ENCODE peak calls at places on chromosomes 2 and 18, in five cellular contexts. One of them, this sample, is unnamed.
A peak's percentile ranks its signal among the peaks of the same experiment; 100 is the strongest.

GRCh38 chr2:101474752-101475384 is at the start of gene RFX8:
- DNase-seq in IMR-90: peak; percentile 95
- DNase-seq in fibroblast of lung: peak; percentile 95
- DNase-seq in neural progenitor cell: no peak
- DNase-seq in hepatocyte: peak; percentile 19
- DNase-seq in this sample: no peak

GRCh38 chr18:78831603-78832002 is 148.0 kb upstream of the SALL3 start:
- DNase-seq in fibroblast of lung: no peak
- DNase-seq in neural progenitor cell: no peak
- DNase-seq in hepatocyte: no peak
- DNase-seq in IMR-90: no peak
- DNase-seq in this sample: no peak

GRCh38 chr2:85584354-85584856 is at the start of gene VAMP5:
- DNase-seq in neural progenitor cell: peak; percentile 49
- DNase-seq in IMR-90: no peak
- DNase-seq in hepatocyte: peak; percentile 80
- DNase-seq in fibroblast of lung: peak; percentile 32
- DNase-seq in this sample: no peak

GRCh38 chr2:6926071-6926732 is 9.0 kb downstream of the RNF144A start:
- DNase-seq in IMR-90: no peak
- DNase-seq in neural progenitor cell: no peak
- DNase-seq in hepatocyte: no peak
- DNase-seq in fibroblast of lung: no peak
- DNase-seq in this sample: no peak

GRCh38 chr2:188984126-188984525 is 10.0 kb downstream of the COL3A1 start:
- DNase-seq in hepatocyte: no peak
- DNase-seq in fibroblast of lung: peak; percentile 66
- DNase-seq in IMR-90: peak; percentile 71
- DNase-seq in neural progenitor cell: no peak
- DNase-seq in this sample: no peak

GRCh38 chr18:12463191-12463590 is 55.5 kb downstream of the PRELID3A start:
- DNase-seq in hepatocyte: no peak
- DNase-seq in fibroblast of lung: no peak
- DNase-seq in IMR-90: no peak
- DNase-seq in neural progenitor cell: no peak
- DNase-seq in this sample: no peak

GRCh38 chr2:26570083-26570430 is 71.1 kb downstream of the CIB4 start:
- DNase-seq in fibroblast of lung: no peak
- DNase-seq in IMR-90: no peak
- DNase-seq in neural progenitor cell: no peak
- DNase-seq in hepatocyte: no peak
- DNase-seq in this sample: no peak

GRCh38 chr2:179746982-179747381 is 114.4 kb downstream of the ZNF385B start:
- DNase-seq in IMR-90: peak; percentile 7
- DNase-seq in neural progenitor cell: no peak
- DNase-seq in fibroblast of lung: no peak
- DNase-seq in hepatocyte: peak; percentile 4
- DNase-seq in this sample: no peak

GRCh38 chr2:205946226-205946625 is 139.7 kb downstream of the INO80D start:
- DNase-seq in hepatocyte: no peak
- DNase-seq in fibroblast of lung: no peak
- DNase-seq in IMR-90: no peak
- DNase-seq in neural progenitor cell: no peak
- DNase-seq in this sample: no peak

GRCh38 chr2:116891191-116891590 is 923.3 kb upstream of the DDX18 start:
- DNase-seq in neural progenitor cell: no peak
- DNase-seq in hepatocyte: no peak
- DNase-seq in fibroblast of lung: no peak
- DNase-seq in IMR-90: no peak
- DNase-seq in this sample: no peak

GRCh38 chr2:69677914-69678313 is 34.4 kb upstream of the AAK1 start:
- DNase-seq in neural progenitor cell: no peak
- DNase-seq in IMR-90: no peak
- DNase-seq in hepatocyte: no peak
- DNase-seq in fibroblast of lung: no peak
- DNase-seq in this sample: no peak

GRCh38 chr2:54331095-54331835 is 75.2 kb upstream of the TSPYL6 start:
- DNase-seq in neural progenitor cell: no peak
- DNase-seq in fibroblast of lung: no peak
- DNase-seq in hepatocyte: no peak
- DNase-seq in IMR-90: no peak
- DNase-seq in this sample: no peak

GRCh38 chr2:939936-940620 is 10.6 kb upstream of the SNTG2 start:
- DNase-seq in fibroblast of lung: no peak
- DNase-seq in IMR-90: no peak
- DNase-seq in hepatocyte: no peak
- DNase-seq in neural progenitor cell: no peak
- DNase-seq in this sample: no peak

GRCh38 chr2:56464066-56464465 is 280.3 kb downstream of the CCDC85A start:
- DNase-seq in fibroblast of lung: no peak
- DNase-seq in neural progenitor cell: no peak
- DNase-seq in hepatocyte: no peak
- DNase-seq in IMR-90: no peak
- DNase-seq in this sample: no peak

GRCh38 chr2:75525434-75526308 is 35.1 kb downstream of the EVA1A start:
- DNase-seq in hepatocyte: no peak
- DNase-seq in fibroblast of lung: peak; percentile 61
- DNase-seq in neural progenitor cell: no peak
- DNase-seq in IMR-90: peak; percentile 40
- DNase-seq in this sample: no peak

GRCh38 chr2:43802135-43802534 is 28.3 kb downstream of the DYNC2LI1 start:
- DNase-seq in hepatocyte: no peak
- DNase-seq in IMR-90: no peak
- DNase-seq in neural progenitor cell: no peak
- DNase-seq in fibroblast of lung: no peak
- DNase-seq in this sample: no peak

GRCh38 chr2:85234879-85235278 is 92.9 kb downstream of the TGOLN2 start:
- DNase-seq in fibroblast of lung: no peak
- DNase-seq in neural progenitor cell: peak; percentile 96
- DNase-seq in IMR-90: no peak
- DNase-seq in hepatocyte: no peak
- DNase-seq in this sample: no peak

GRCh38 chr2:24409700-24410556 is 49.6 kb upstream of the ITSN2 start:
- DNase-seq in IMR-90: peak; percentile 74
- DNase-seq in hepatocyte: peak; percentile 78
- DNase-seq in neural progenitor cell: peak; percentile 81
- DNase-seq in fibroblast of lung: peak; percentile 61
- DNase-seq in this sample: no peak

GRCh38 chr2:141038341-141038740 is 1092.5 kb downstream of the LRP1B start:
- DNase-seq in neural progenitor cell: no peak
- DNase-seq in fibroblast of lung: no peak
- DNase-seq in IMR-90: no peak
- DNase-seq in hepatocyte: no peak
- DNase-seq in this sample: no peak

GRCh38 chr2:104919127-104919526 is 65.2 kb downstream of the POU3F3 start:
- DNase-seq in hepatocyte: peak; percentile 59
- DNase-seq in neural progenitor cell: no peak
- DNase-seq in fibroblast of lung: peak; percentile 2
- DNase-seq in IMR-90: no peak
- DNase-seq in this sample: no peak

GRCh38 chr2:12402440-12403139 is 314.1 kb upstream of the TRIB2 start:
- DNase-seq in hepatocyte: no peak
- DNase-seq in fibroblast of lung: no peak
- DNase-seq in IMR-90: no peak
- DNase-seq in neural progenitor cell: peak; percentile 15
- DNase-seq in this sample: no peak

GRCh38 chr2:145638675-145639074 is 1118.8 kb upstream of the ZEB2 start:
- DNase-seq in neural progenitor cell: no peak
- DNase-seq in hepatocyte: no peak
- DNase-seq in IMR-90: no peak
- DNase-seq in fibroblast of lung: no peak
- DNase-seq in this sample: no peak

GRCh38 chr18:43022874-43023273 is 92.6 kb downstream of the RIT2 start:
- DNase-seq in IMR-90: no peak
- DNase-seq in hepatocyte: no peak
- DNase-seq in fibroblast of lung: no peak
- DNase-seq in neural progenitor cell: no peak
- DNase-seq in this sample: no peak

GRCh38 chr2:39728941-39729351 is 50.1 kb downstream of the THUMPD2 start:
- DNase-seq in fibroblast of lung: peak; percentile 73
- DNase-seq in IMR-90: peak; percentile 35
- DNase-seq in hepatocyte: peak; percentile 48
- DNase-seq in neural progenitor cell: peak; percentile 70
- DNase-seq in this sample: no peak

GRCh38 chr2:69755862-69756467 is 14.0 kb downstream of the ANXA4 start:
- DNase-seq in IMR-90: peak; percentile 60
- DNase-seq in hepatocyte: no peak
- DNase-seq in fibroblast of lung: peak; percentile 64
- DNase-seq in neural progenitor cell: no peak
- DNase-seq in this sample: peak; percentile 44

GRCh38 chr2:24702800-24703199 is 90.4 kb downstream of the PTRHD1 start:
- DNase-seq in fibroblast of lung: peak; percentile 94
- DNase-seq in IMR-90: peak; percentile 94
- DNase-seq in neural progenitor cell: no peak
- DNase-seq in hepatocyte: no peak
- DNase-seq in this sample: no peak

GRCh38 chr2:58870704-58871103 is 629.6 kb upstream of the FANCL start:
- DNase-seq in fibroblast of lung: no peak
- DNase-seq in hepatocyte: peak; percentile 12
- DNase-seq in neural progenitor cell: no peak
- DNase-seq in IMR-90: peak; percentile 2
- DNase-seq in this sample: no peak

GRCh38 chr18:76983184-76983583 is 149.4 kb downstream of the MBP start:
- DNase-seq in fibroblast of lung: peak; percentile 65
- DNase-seq in neural progenitor cell: peak; percentile 87
- DNase-seq in IMR-90: peak; percentile 67
- DNase-seq in hepatocyte: peak; percentile 92
- DNase-seq in this sample: peak; percentile 70

GRCh38 chr2:7819316-7819715 is 862.5 kb upstream of the ID2 start:
- DNase-seq in hepatocyte: no peak
- DNase-seq in fibroblast of lung: no peak
- DNase-seq in neural progenitor cell: no peak
- DNase-seq in IMR-90: no peak
- DNase-seq in this sample: no peak

GRCh38 chr2:66840321-66841014 is 405.5 kb downstream of the MEIS1 start:
- DNase-seq in neural progenitor cell: no peak
- DNase-seq in IMR-90: peak; percentile 75
- DNase-seq in hepatocyte: peak; percentile 27
- DNase-seq in fibroblast of lung: no peak
- DNase-seq in this sample: no peak
- H3K4me2 ChIP-seq in neural progenitor cell: no peak overlapping the region
- H3K4me2 ChIP-seq in IMR-90: peak overlapping the region; percentile 82
- H3K4me2 ChIP-seq in hepatocyte: peak overlapping the region; percentile 10
- H3K4me2 ChIP-seq in fibroblast of lung: peak overlapping the region; percentile 28
- H3K4me2 ChIP-seq in this sample: peak overlapping the region; percentile 70

DNA sequence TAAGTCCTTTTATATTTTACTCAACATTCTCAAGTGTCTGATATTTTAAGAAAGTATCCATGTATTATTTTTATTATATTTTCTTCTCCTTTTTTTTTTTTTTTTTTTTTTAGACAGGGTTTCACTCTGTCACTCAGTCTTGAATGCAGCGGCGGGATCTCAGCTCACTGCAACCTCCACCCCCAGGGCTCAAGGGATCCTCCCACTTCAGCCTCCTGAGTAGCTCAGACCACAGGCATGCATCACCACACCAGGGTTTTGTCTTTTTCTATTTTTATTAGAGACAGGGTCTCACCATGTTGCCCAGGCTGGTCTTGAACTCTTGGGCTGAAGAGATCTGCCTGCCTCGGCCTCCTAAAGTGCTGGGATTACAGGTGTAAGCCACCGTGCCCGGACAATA is 212.1 kb downstream of the TCF4 start:
- DNase-seq in IMR-90: no peak
- DNase-seq in hepatocyte: no peak
- DNase-seq in neural progenitor cell: no peak
- DNase-seq in fibroblast of lung: no peak
- DNase-seq in this sample: no peak
- H3K4me2 ChIP-seq in IMR-90: no peak overlapping the region
- H3K4me2 ChIP-seq in hepatocyte: no peak overlapping the region
- H3K4me2 ChIP-seq in neural progenitor cell: no peak overlapping the region
- H3K4me2 ChIP-seq in fibroblast of lung: no peak overlapping the region
- H3K4me2 ChIP-seq in this sample: no peak overlapping the region

GRCh38 chr2:151830966-151831365 is 2.7 kb upstream of the ARL5A start:
- DNase-seq in fibroblast of lung: no peak
- DNase-seq in neural progenitor cell: no peak
- DNase-seq in IMR-90: no peak
- DNase-seq in hepatocyte: no peak
- DNase-seq in this sample: no peak

GRCh38 chr2:151828143-151828889 is at the start of gene ARL5A:
- DNase-seq in hepatocyte: peak; percentile 98
- DNase-seq in IMR-90: peak; percentile 93
- DNase-seq in fibroblast of lung: peak; percentile 94
- DNase-seq in neural progenitor cell: peak; percentile 96
- DNase-seq in this sample: peak; percentile 58

GRCh38 chr2:151827564-151828142 is 568 bp downstream of the ARL5A start:
- DNase-seq in neural progenitor cell: peak; percentile 43
- DNase-seq in hepatocyte: peak; percentile 43
- DNase-seq in fibroblast of lung: peak; percentile 41
- DNase-seq in IMR-90: peak; percentile 16
- DNase-seq in this sample: no peak

GRCh38 chr2:151826737-151827157 is 1.5 kb downstream of the ARL5A start:
- DNase-seq in fibroblast of lung: peak; percentile 30
- DNase-seq in IMR-90: peak; percentile 29
- DNase-seq in hepatocyte: no peak
- DNase-seq in neural progenitor cell: no peak
- DNase-seq in this sample: no peak

DNA sequence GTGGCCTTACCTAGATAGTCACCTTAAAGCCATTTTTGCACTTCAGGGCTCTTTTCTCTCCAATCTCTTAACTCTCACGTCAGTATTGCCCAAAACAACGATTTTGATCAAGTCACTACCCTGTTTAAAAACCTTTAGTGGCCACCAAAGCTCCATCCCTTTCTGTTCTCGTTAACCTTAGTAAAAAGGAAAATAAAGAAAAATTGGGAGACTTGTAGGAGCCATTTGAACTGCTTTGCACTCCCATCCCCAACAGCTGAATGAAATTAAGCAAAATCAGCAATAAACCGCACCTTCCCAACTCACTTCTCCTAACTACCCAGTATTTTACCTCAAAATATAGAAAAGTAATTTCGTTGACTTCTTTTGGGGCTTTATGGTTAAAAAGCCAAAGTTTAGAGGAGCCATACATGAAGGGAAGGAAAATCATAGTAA is 686 bp upstream of the ARL5A start:
- DNase-seq in neural progenitor cell: no peak
- DNase-seq in IMR-90: no peak
- DNase-seq in fibroblast of lung: no peak
- DNase-seq in hepatocyte: no peak
- DNase-seq in this sample: no peak
- H3K4me2 ChIP-seq in neural progenitor cell: peak overlapping the region; percentile 73
- H3K4me2 ChIP-seq in IMR-90: peak overlapping the region; percentile 61
- H3K4me2 ChIP-seq in fibroblast of lung: peak overlapping the region; percentile 91
- H3K4me2 ChIP-seq in hepatocyte: peak overlapping the region; percentile 79
- H3K4me2 ChIP-seq in this sample: peak overlapping the region; percentile 86

GRCh38 chr18:48904086-48904485 is 46.7 kb downstream of the SMAD7 start:
- DNase-seq in neural progenitor cell: no peak
- DNase-seq in fibroblast of lung: no peak
- DNase-seq in hepatocyte: no peak
- DNase-seq in IMR-90: peak; percentile 21
- DNase-seq in this sample: no peak

GRCh38 chr18:48901145-48902022 is 49.4 kb downstream of the SMAD7 start:
- DNase-seq in neural progenitor cell: no peak
- DNase-seq in fibroblast of lung: no peak
- DNase-seq in hepatocyte: no peak
- DNase-seq in IMR-90: no peak
- DNase-seq in this sample: no peak

GRCh38 chr18:48900469-48900868 is 50.3 kb downstream of the SMAD7 start:
- DNase-seq in fibroblast of lung: no peak
- DNase-seq in IMR-90: no peak
- DNase-seq in neural progenitor cell: no peak
- DNase-seq in hepatocyte: no peak
- DNase-seq in this sample: no peak

GRCh38 chr18:48902856-48903601 is 47.7 kb downstream of the SMAD7 start:
- DNase-seq in IMR-90: peak; percentile 34
- DNase-seq in hepatocyte: no peak
- DNase-seq in neural progenitor cell: no peak
- DNase-seq in fibroblast of lung: peak; percentile 86
- DNase-seq in this sample: no peak

GRCh38 chr18:48902023-48902855 is 48.5 kb downstream of the SMAD7 start:
- DNase-seq in neural progenitor cell: no peak
- DNase-seq in hepatocyte: peak; percentile 90
- DNase-seq in fibroblast of lung: peak; percentile 97
- DNase-seq in IMR-90: peak; percentile 91
- DNase-seq in this sample: no peak
- H3K4me2 ChIP-seq in neural progenitor cell: no peak overlapping the region
- H3K4me2 ChIP-seq in hepatocyte: peak overlapping the region; percentile 47
- H3K4me2 ChIP-seq in fibroblast of lung: peak overlapping the region; percentile 58
- H3K4me2 ChIP-seq in IMR-90: peak overlapping the region; percentile 18
- H3K4me2 ChIP-seq in this sample: no peak overlapping the region

This sample was measured in keratinocyte.